ENCODE peak calls at places on chromosome 3, in ten cellular contexts. A is B cell; O is endothelial cell; H is AG08396; Z is fibroblast of lung; I is nucleus accumbens; W is HFFc6; Y is HTR-8/SVneo; D is CD4-positive, CD25-positive, alpha-beta regulatory T cell; V is DMS153. B is an unnamed sample.

GRCh38 chr3:101303089-101303731 is 17.2 kb downstream of the IMPG2 start:
- DNase-seq in A (no peak), O (no peak), H (peak; percentile 20), Z (peak; percentile 76), I (no peak), W (no peak), Y (no peak), D (no peak), V (no peak), B (no peak)

GRCh38 chr3:184513276-184514150 is 48.1 kb upstream of the EPHB3 start:
- DNase-seq in A (peak; percentile 83), O (peak; percentile 97), H (peak; percentile 93), Z (peak; percentile 71), I (no peak), W (peak; percentile 56), Y (peak; percentile 92), D (peak; percentile 64), V (peak; percentile 33), B (peak; percentile 94)

GRCh38 chr3:24933401-24933800 is 438.8 kb upstream of the THRB start:
- DNase-seq in A (no peak), O (no peak), H (no peak), Z (no peak), I (no peak), W (no peak), Y (no peak), D (no peak), V (no peak), B (no peak)

GRCh38 chr3:178291555-178291954 is 244.7 kb upstream of the KCNMB2 start:
- DNase-seq in A (no peak), O (no peak), H (no peak), Z (no peak), I (no peak), W (no peak), Y (no peak), D (no peak), V (no peak), B (no peak)

GRCh38 chr3:126577256-126577655 is 18.5 kb upstream of the C3orf22 start:
- DNase-seq in A (no peak), O (no peak), H (no peak), Z (no peak), I (no peak), W (no peak), Y (no peak), D (no peak), V (no peak), B (no peak)

GRCh38 chr3:168061332-168061996 is 34.3 kb downstream of the GOLIM4 start:
- DNase-seq in A (no peak), O (no peak), H (no peak), Z (no peak), I (no peak), W (no peak), Y (no peak), D (no peak), V (no peak), B (no peak)

GRCh38 chr3:9949115-9949514 is 3.1 kb downstream of the PRRT3 start:
- DNase-seq in A (no peak), O (no peak), H (no peak), Z (no peak), I (no peak), W (no peak), Y (no peak), D (no peak), V (no peak), B (no peak)

GRCh38 chr3:25448750-25449684 is 21.0 kb downstream of the RARB start:
- DNase-seq in A (no peak), O (no peak), H (peak; percentile 60), Z (peak; percentile 75), I (peak; percentile 11), W (peak; percentile 11), Y (peak; percentile 21), D (no peak), V (no peak), B (peak; percentile 28)

GRCh38 chr3:66107855-66108254 is 69.1 kb upstream of the MAGI1 start:
- DNase-seq in A (no peak), O (no peak), H (peak; percentile 28), Z (peak; percentile 75), I (no peak), W (no peak), Y (no peak), D (no peak), V (no peak), B (no peak)

GRCh38 chr3:154835638-154836037 is 244.5 kb upstream of the MME start:
- DNase-seq in A (no peak), O (no peak), H (no peak), Z (no peak), I (no peak), W (no peak), Y (no peak), D (no peak), V (peak; percentile 17), B (no peak)

GRCh38 chr3:192833177-192833890 is 84.3 kb downstream of the MB21D2 start:
- DNase-seq in A (no peak), O (no peak), H (no peak), Z (peak; percentile 93), I (no peak), W (peak; percentile 77), Y (no peak), D (no peak), V (no peak), B (no peak)

GRCh38 chr3:136250862-136251460 is 821 bp downstream of the PCCB start:
- DNase-seq in A (peak; percentile 42), O (peak; percentile 6), H (peak; percentile 45), Z (peak; percentile 64), I (peak; percentile 8), W (peak; percentile 10), Y (no peak), D (no peak), V (peak; percentile 65), B (peak; percentile 85)

GRCh38 chr3:25572919-25573385 is 91.8 kb downstream of the TOP2B start:
- DNase-seq in A (no peak), O (no peak), H (peak; percentile 48), Z (peak; percentile 15), I (no peak), W (peak; percentile 68), Y (peak; percentile 37), D (no peak), V (no peak), B (no peak)

GRCh38 chr3:40044487-40044886 is 235.1 kb downstream of the MYRIP start:
- DNase-seq in A (no peak), O (no peak), H (no peak), Z (no peak), I (no peak), W (peak; percentile 94), Y (no peak), D (no peak), V (no peak), B (no peak)

GRCh38 chr3:167228135-167228534 is 152.0 kb downstream of the ZBBX start:
- DNase-seq in A (no peak), O (no peak), H (no peak), Z (peak; percentile 25), I (no peak), W (no peak), Y (no peak), D (no peak), V (no peak), B (no peak)

GRCh38 chr3:71972031-71972430 is 187.1 kb upstream of the PROK2 start:
- DNase-seq in A (no peak), O (no peak), H (no peak), Z (no peak), I (no peak), W (peak; percentile 70), Y (no peak), D (no peak), V (no peak), B (no peak)

GRCh38 chr3:71919572-71919971 is 134.6 kb upstream of the PROK2 start:
- DNase-seq in A (no peak), O (no peak), H (no peak), Z (no peak), I (no peak), W (no peak), Y (no peak), D (no peak), V (no peak), B (no peak)

GRCh38 chr3:61610316-61610715 is 48.9 kb downstream of the PTPRG start:
- DNase-seq in A (no peak), O (no peak), H (no peak), Z (no peak), I (no peak), W (no peak), Y (no peak), D (no peak), V (no peak), B (no peak)

GRCh38 chr3:4703054-4703480 is 209.9 kb downstream of the ITPR1 start:
- DNase-seq in A (no peak), O (no peak), H (no peak), Z (peak; percentile 38), I (no peak), W (no peak), Y (no peak), D (no peak), V (no peak), B (no peak)

GRCh38 chr3:89113887-89114840 is 6.7 kb downstream of the EPHA3 start:
- DNase-seq in A (no peak), O (peak; percentile 79), H (peak; percentile 37), Z (peak; percentile 70), I (peak; percentile 24), W (no peak), Y (peak; percentile 40), D (no peak), V (no peak), B (peak; percentile 86)

GRCh38 chr3:13063225-13063624 is 10.0 kb downstream of the IQSEC1 start:
- DNase-seq in A (no peak), O (no peak), H (no peak), Z (no peak), I (no peak), W (no peak), Y (peak; percentile 34), D (no peak), V (no peak), B (no peak)

GRCh38 chr3:128800241-128801187 is 74.5 kb downstream of the RAB7A start:
- DNase-seq in A (no peak), O (no peak), H (no peak), Z (no peak), I (no peak), W (no peak), Y (no peak), D (no peak), V (no peak), B (no peak)

GRCh38 chr3:160754371-160754854 is 1.6 kb upstream of the PPM1L start:
- DNase-seq in A (no peak), O (peak; percentile 41), H (peak; percentile 52), Z (peak; percentile 55), I (no peak), W (peak; percentile 52), Y (peak; percentile 41), D (no peak), V (no peak), B (peak; percentile 66)

GRCh38 chr3:105807701-105808100 is 61.1 kb downstream of the CBLB start:
- DNase-seq in A (no peak), O (no peak), H (no peak), Z (no peak), I (no peak), W (no peak), Y (no peak), D (no peak), V (no peak), B (no peak)

GRCh38 chr3:196399485-196399945 is 32.7 kb downstream of the UBXN7 start:
- DNase-seq in A (no peak), O (no peak), H (peak; percentile 48), Z (no peak), I (no peak), W (peak; percentile 72), Y (peak; percentile 71), D (no peak), V (no peak), B (no peak)

GRCh38 chr3:124033360-124034015 is 41.6 kb upstream of the ROPN1 start:
- DNase-seq in A (no peak), O (no peak), H (peak; percentile 49), Z (peak; percentile 5), I (no peak), W (no peak), Y (peak; percentile 14), D (no peak), V (no peak), B (peak; percentile 51)

GRCh38 chr3:134721214-134721613 is 70.4 kb upstream of the KY start:
- DNase-seq in A (no peak), O (no peak), H (no peak), Z (no peak), I (no peak), W (no peak), Y (no peak), D (no peak), V (no peak), B (no peak)

GRCh38 chr3:189563841-189564563 is 67.2 kb upstream of the TP63 start:
- DNase-seq in A (no peak), O (no peak), H (peak; percentile 33), Z (peak; percentile 51), I (no peak), W (peak; percentile 57), Y (peak; percentile 40), D (no peak), V (no peak), B (no peak)